ENCODE peak calls at places on chromosomes 5 and 9, in ten cellular contexts. B is uterus, M is cardiac muscle cell, E is psoas muscle, T is omental fat pad, W is HL-60, X is fibroblast of villous mesenchyme, D is fibroblast of the aortic adventitia, J is gastrocnemius medialis, F is AG09319. V is an unnamed sample.

GRCh38 chr5:101390317-101390908 is 487.3 kb upstream of the ST8SIA4 start:
- DNase-seq in M (peak), J (no peak), B (no peak), X (peak), F (peak), D (peak), W (no peak), T (no peak), E (no peak), V (no peak)

GRCh38 chr5:160262665-160263064 is 33.4 kb downstream of the FABP6 start:
- DNase-seq in W (peak), X (peak), E (no peak), B (no peak), M (peak), F (no peak), T (no peak), J (no peak), D (peak), V (no peak)

GRCh38 chr5:9782806-9783560 is 152.8 kb upstream of the TAS2R1 start:
- DNase-seq in X (peak), M (peak), D (peak), J (no peak), B (no peak), E (no peak), F (peak), T (no peak), W (no peak), V (peak)

GRCh38 chr5:65734921-65735320 is 12.9 kb downstream of the NLN start:
- DNase-seq in W (no peak), T (no peak), M (no peak), B (no peak), J (no peak), E (no peak), D (no peak), F (no peak), X (no peak), V (no peak)

GRCh38 chr9:83544002-83544698 is 5.9 kb upstream of the FRMD3 start:
- DNase-seq in T (no peak), B (peak), E (peak), M (peak), W (peak), F (peak), D (peak), X (peak), J (no peak), V (no peak)

GRCh38 chr5:7745882-7746735 is 104.8 kb downstream of the CFAP90 start:
- DNase-seq in F (peak), X (peak), B (peak), W (peak), J (peak), E (peak), M (peak), D (peak), T (peak), V (peak)

GRCh38 chr5:169426674-169427250 is 125.8 kb upstream of the SLIT3 start:
- DNase-seq in T (no peak), B (no peak), X (no peak), F (no peak), M (no peak), E (no peak), W (peak), J (no peak), D (no peak), V (no peak)

GRCh38 chr9:79154806-79155205 is 417.0 kb upstream of the TLE4 start:
- DNase-seq in B (no peak), M (peak), X (peak), T (no peak), F (no peak), D (peak), J (no peak), E (no peak), W (no peak), V (no peak)

GRCh38 chr5:80487829-80488708 is at the start of gene FAM151B:
- DNase-seq in E (peak), M (peak), X (peak), T (peak), J (peak), F (peak), W (peak), D (peak), B (peak), V (peak)

GRCh38 chr9:105694848-105695581 is 674 bp downstream of the TMEM38B start:
- DNase-seq in J (peak), T (peak), W (peak), D (peak), E (peak), B (peak), M (peak), F (no peak), X (peak), V (no peak)

GRCh38 chr5:11602298-11602697 is 301.9 kb downstream of the CTNND2 start:
- DNase-seq in J (no peak), T (no peak), W (no peak), E (no peak), X (no peak), M (no peak), B (no peak), F (no peak), D (no peak), V (no peak)

GRCh38 chr5:55904152-55904551 is 53.0 kb downstream of the IL31RA start:
- DNase-seq in E (peak), B (no peak), X (no peak), M (peak), F (peak), T (no peak), J (no peak), D (peak), W (no peak), V (no peak)

GRCh38 chr9:34989946-34990635 is 546 bp downstream of the DNAJB5 start:
- DNase-seq in E (peak), F (no peak), D (no peak), M (peak), W (no peak), T (peak), X (peak), J (peak), B (peak), V (peak)

GRCh38 chr9:91047993-91048607 is 246.5 kb downstream of the SYK start:
- DNase-seq in T (no peak), F (peak), D (peak), M (peak), B (no peak), J (no peak), E (no peak), W (no peak), X (peak), V (no peak)

GRCh38 chr5:98110791-98111190 is 662.7 kb upstream of the RGMB start:
- DNase-seq in W (no peak), F (no peak), D (no peak), B (no peak), X (no peak), T (no peak), J (no peak), M (no peak), E (no peak), V (no peak)

GRCh38 chr9:9563817-9564216 is 1049.0 kb downstream of the PTPRD start:
- DNase-seq in F (no peak), T (no peak), B (no peak), J (no peak), D (no peak), X (no peak), E (no peak), M (no peak), W (no peak), V (no peak)

GRCh38 chr5:170283296-170283695 is 14.3 kb downstream of the LCP2 start:
- DNase-seq in F (no peak), X (no peak), W (no peak), J (no peak), D (no peak), B (no peak), E (no peak), T (no peak), M (no peak), V (no peak)

GRCh38 chr9:109817146-109817845 is 37.3 kb downstream of the PALM2AKAP2 start:
- DNase-seq in D (peak), B (no peak), J (no peak), T (no peak), E (no peak), M (peak), X (peak), W (no peak), F (no peak), V (no peak)

GRCh38 chr5:133391349-133392136 is 220.8 kb downstream of the FSTL4 start:
- DNase-seq in X (no peak), M (no peak), E (no peak), D (no peak), T (no peak), J (no peak), F (no peak), B (no peak), W (no peak), V (no peak)

GRCh38 chr5:137360607-137361006 is 138.5 kb downstream of the SPOCK1 start:
- DNase-seq in M (peak), T (no peak), E (no peak), B (no peak), W (no peak), D (peak), J (no peak), F (no peak), X (no peak), V (no peak)

GRCh38 chr9:118896356-118897000 is 472.8 kb downstream of the BRINP1 start:
- DNase-seq in T (no peak), W (no peak), M (no peak), B (no peak), X (no peak), F (no peak), D (no peak), E (no peak), J (no peak), V (no peak)

GRCh38 chr9:101388507-101388993 is 3.7 kb upstream of the BAAT start:
- DNase-seq in J (no peak), M (no peak), X (no peak), D (no peak), F (no peak), T (no peak), E (no peak), B (no peak), W (no peak), V (no peak)

GRCh38 chr5:149264432-149265069 is 7.1 kb upstream of the AFAP1L1 start:
- DNase-seq in D (no peak), F (no peak), W (no peak), X (no peak), J (no peak), M (no peak), T (no peak), E (no peak), B (no peak), V (no peak)

GRCh38 chr5:17443333-17444125 is 54.5 kb upstream of the TAF11L2 start:
- DNase-seq in M (no peak), T (no peak), X (no peak), J (no peak), D (no peak), W (peak), B (no peak), F (no peak), E (no peak), V (no peak)

DNA sequence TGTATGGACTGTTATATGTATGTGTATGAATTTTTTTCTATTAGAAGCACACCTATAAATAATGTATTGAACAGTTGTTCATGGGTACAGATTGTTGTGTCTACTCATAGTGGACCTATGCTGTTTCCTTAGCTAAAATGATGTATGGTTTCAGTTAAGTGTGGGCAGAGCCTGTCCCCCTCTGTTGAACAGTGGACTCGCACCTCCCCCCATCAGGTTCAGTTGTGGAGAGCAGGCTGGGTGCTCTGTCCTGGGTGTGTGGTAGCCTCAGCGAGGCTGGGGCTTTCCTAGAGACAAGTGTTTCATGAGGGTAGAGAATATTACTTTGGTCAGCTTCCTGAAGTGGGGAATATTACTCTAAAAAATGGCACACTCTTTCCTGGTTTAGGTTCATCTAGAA is 47.4 kb upstream of the LRRTM2 start:
- DNase-seq in J (no peak), T (no peak), W (no peak), D (no peak), B (no peak), E (no peak), X (no peak), F (no peak), M (no peak), V (no peak)
- TF ChIP-seq CTCF in J (no peak), T (no peak), W (no peak), D (no peak), B (no peak), E (no peak), X (no peak), F (no peak), M (no peak), V (no peak)

DNA sequence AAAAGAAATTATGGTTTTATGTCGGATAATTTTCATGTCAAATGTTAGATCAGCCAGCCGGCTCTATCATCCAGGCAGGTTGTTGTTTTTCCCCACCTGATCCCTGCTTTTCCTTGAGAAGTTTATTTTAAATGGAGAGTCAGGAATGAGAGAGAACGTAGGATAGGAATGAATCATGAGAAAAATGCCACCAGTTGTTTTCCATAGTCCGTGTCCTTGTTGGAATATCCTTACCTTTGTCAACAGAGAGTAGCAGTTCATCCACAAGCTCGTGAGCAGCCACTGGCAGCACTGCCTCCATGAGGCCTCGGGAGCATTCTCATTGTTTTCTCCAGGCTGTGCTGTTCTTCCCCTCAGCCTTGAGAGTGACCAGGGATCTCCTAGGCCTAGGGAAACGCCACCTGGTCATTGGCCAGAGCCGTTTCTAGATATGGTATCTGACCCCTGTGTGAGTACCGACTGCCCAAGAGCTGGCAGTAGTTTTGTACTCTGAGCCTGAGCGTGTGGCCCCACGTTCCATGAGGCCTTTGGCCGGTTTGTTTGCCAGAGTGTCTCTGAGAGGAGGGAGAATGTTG is 293.3 kb downstream of the FANCC start:
- DNase-seq in X (peak), E (peak), J (peak), M (no peak), T (no peak), D (peak), F (no peak), B (no peak), W (no peak), V (no peak)
- TF ChIP-seq CTCF in X (peak), E (peak), J (no peak), M (no peak), T (no peak), D (no peak), F (peak), B (no peak), W (no peak), V (no peak)

GRCh38 chr5:82023530-82024095 is 51.8 kb downstream of the ATG10 start:
- DNase-seq in E (no peak), F (no peak), M (no peak), W (no peak), D (no peak), X (peak), B (no peak), J (no peak), T (no peak), V (no peak)

GRCh38 chr5:82019342-82020138 is 47.7 kb downstream of the ATG10 start:
- DNase-seq in B (no peak), T (no peak), E (no peak), W (peak), M (no peak), D (peak), X (no peak), F (no peak), J (no peak), V (no peak)

GRCh38 chr5:82022499-82022898 is 50.7 kb downstream of the ATG10 start:
- DNase-seq in W (no peak), M (no peak), J (no peak), D (no peak), B (no peak), X (no peak), E (no peak), F (no peak), T (no peak), V (no peak)

GRCh38 chr5:82018462-82018861 is 46.6 kb downstream of the ATG10 start:
- DNase-seq in E (no peak), D (no peak), W (peak), F (no peak), X (peak), J (no peak), B (no peak), T (no peak), M (peak), V (no peak)
- TF ChIP-seq CTCF in E (no peak), D (no peak), W (no peak), F (no peak), X (no peak), J (no peak), B (no peak), T (no peak), M (no peak), V (no peak)

GRCh38 chr5:68476854-68477253 is 261.3 kb downstream of the PIK3R1 start:
- DNase-seq in T (no peak), X (no peak), D (no peak), M (no peak), F (no peak), W (no peak), E (no peak), B (no peak), J (no peak), V (no peak)
- TF ChIP-seq CTCF in T (no peak), X (peak), D (no peak), M (peak), F (no peak), W (no peak), E (no peak), B (no peak), J (no peak), V (no peak)